ENCODE peak calls at places on chromosome 15, in four cellular contexts. P is RKO; X is heart left ventricle; N is naive thymus-derived CD8-positive, alpha-beta T cell. E is an unnamed sample.

GRCh38 chr15:90883971-90884718 is at the start of gene FES:
- DNase-seq in P (no peak), X (peak), N (no peak), E (peak)

GRCh38 chr15:98776607-98777281 is 128.4 kb downstream of the IGF1R start:
- DNase-seq in P (no peak), X (no peak), N (peak), E (peak)

GRCh38 chr15:62904041-62904440 is 138.5 kb upstream of the TPM1 start:
- DNase-seq in P (no peak), X (no peak), N (no peak), E (no peak)

GRCh38 chr15:83077487-83078230 is 10.6 kb upstream of the BTBD1 start:
- DNase-seq in P (no peak), X (no peak), N (no peak), E (no peak)

GRCh38 chr15:96544162-96544756 is 213.8 kb downstream of the NR2F2 start:
- DNase-seq in P (no peak), X (no peak), N (no peak), E (no peak)

GRCh38 chr15:50463423-50464358 is 39.5 kb downstream of the USP8 start:
- DNase-seq in P (no peak), X (no peak), N (no peak), E (peak)

GRCh38 chr15:74317820-74318375 is 49.5 kb downstream of the CYP11A1 start:
- DNase-seq in P (no peak), X (peak), N (no peak), E (peak)

GRCh38 chr15:40081691-40082194 is 26.9 kb downstream of the BMF start:
- DNase-seq in P (peak), X (peak), N (no peak), E (peak)

GRCh38 chr15:42920281-42921048 is at the start of gene TTBK2:
- DNase-seq in P (peak), X (peak), N (peak), E (peak)

GRCh38 chr15:85750319-85750806 is 44.4 kb downstream of the KLHL25 start:
- DNase-seq in P (no peak), X (peak), N (no peak), E (peak)

GRCh38 chr15:32838820-32839219 is 121.0 kb downstream of the GREM1 start:
- DNase-seq in P (peak), X (no peak), N (no peak), E (peak)

GRCh38 chr15:89442671-89443307 is 53.6 kb downstream of the RHCG start:
- DNase-seq in P (peak), X (no peak), N (no peak), E (peak)

GRCh38 chr15:87201986-87202385 is 1054.6 kb downstream of the NTRK3 start:
- DNase-seq in P (no peak), X (no peak), N (no peak), E (no peak)

GRCh38 chr15:39444729-39445470 is 136.0 kb upstream of the THBS1 start:
- DNase-seq in P (no peak), X (peak), N (no peak), E (no peak)

GRCh38 chr15:80480171-80480811 is 76.1 kb downstream of the ARNT2 start:
- DNase-seq in P (no peak), X (no peak), N (no peak), E (no peak)

GRCh38 chr15:80679167-80679804 is 15.8 kb upstream of the ABHD17C start:
- DNase-seq in P (no peak), X (no peak), N (no peak), E (no peak)

GRCh38 chr15:31801152-31801551 is 229.2 kb upstream of the CHRNA7 start:
- DNase-seq in P (no peak), X (peak), N (no peak), E (no peak)

GRCh38 chr15:60745469-60745971 is 266.6 kb upstream of the ICE2 start:
- DNase-seq in P (no peak), X (peak), N (no peak), E (peak)

GRCh38 chr15:62769604-62770003 is 272.9 kb upstream of the TPM1 start:
- DNase-seq in P (peak), X (no peak), N (no peak), E (no peak)

GRCh38 chr15:66703540-66703941 is 1.5 kb downstream of the SMAD6 start:
- DNase-seq in P (no peak), X (peak), N (peak), E (no peak)

GRCh38 chr15:35000511-35000910 is 12.4 kb upstream of the ZNF770 start:
- DNase-seq in P (peak), X (no peak), N (no peak), E (peak)

GRCh38 chr15:43912208-43912607 is 85.4 kb downstream of the WDR76 start:
- DNase-seq in P (no peak), X (no peak), N (no peak), E (no peak)

GRCh38 chr15:43150171-43150929 is 17.0 kb downstream of the TMEM62 start:
- DNase-seq in P (peak), X (no peak), N (no peak), E (peak)

E was measured in AG08396.